ENCODE peak calls at places on chromosomes 1 and 21, in eight cellular contexts. U is heart left ventricle, J is HCT116, S is OCI-LY7, I is IMR-90, K is left ventricle myocardium inferior, F is keratinocyte, E is tibial nerve. N is an unnamed sample.

GRCh38 chr1:184160236-184160635 is 108.7 kb downstream of the TSEN15 start:
- DNase-seq in U (no peak), J (no peak), S (no peak), I (peak; percentile 90), K (no peak), F (peak; percentile 82), E (no peak), N (no peak)

GRCh38 chr1:3530931-3531818 is 76.7 kb downstream of the ARHGEF16 start:
- DNase-seq in U (peak; percentile 87), J (peak; percentile 61), S (peak; percentile 10), I (peak; percentile 19), K (peak; percentile 82), F (no peak), E (peak; percentile 54), N (peak; percentile 79)

GRCh38 chr1:2921970-2922686 is 99.1 kb upstream of the ACTRT2 start:
- DNase-seq in U (no peak), J (peak; percentile 4), S (peak; percentile 15), I (no peak), K (no peak), F (no peak), E (peak; percentile 10), N (no peak)

GRCh38 chr1:220702733-220703704 is 12.9 kb downstream of the C1orf115 start:
- DNase-seq in U (no peak), J (no peak), S (no peak), I (no peak), K (no peak), F (no peak), E (no peak), N (no peak)

GRCh38 chr1:152667625-152668024 is 4.4 kb downstream of the LCE2D start:
- DNase-seq in U (no peak), J (no peak), S (no peak), I (no peak), K (no peak), F (no peak), E (no peak), N (no peak)

GRCh38 chr1:58430355-58431335 is 115.9 kb downstream of the OMA1 start:
- DNase-seq in U (no peak), J (no peak), S (no peak), I (no peak), K (no peak), F (no peak), E (no peak), N (no peak)

GRCh38 chr21:45622416-45623097 is 21.0 kb upstream of the PCBP3 start:
- DNase-seq in U (no peak), J (no peak), S (no peak), I (no peak), K (no peak), F (no peak), E (no peak), N (no peak)

GRCh38 chr1:186983327-186983726 is 154.6 kb downstream of the PLA2G4A start:
- DNase-seq in U (no peak), J (no peak), S (no peak), I (peak; percentile 98), K (peak; percentile 20), F (no peak), E (no peak), N (no peak)

GRCh38 chr21:33682992-33683627 is 40.8 kb downstream of the ITSN1 start:
- DNase-seq in U (no peak), J (peak; percentile 90), S (no peak), I (peak; percentile 88), K (no peak), F (peak; percentile 96), E (no peak), N (no peak)

GRCh38 chr1:110125810-110126209 is 13.6 kb downstream of the UBL4B start:
- DNase-seq in U (no peak), J (no peak), S (no peak), I (no peak), K (no peak), F (no peak), E (no peak), N (no peak)

GRCh38 chr1:159817276-159818041 is 9.2 kb upstream of the SLAMF8 start:
- DNase-seq in U (no peak), J (no peak), S (no peak), I (no peak), K (no peak), F (no peak), E (no peak), N (no peak)

GRCh38 chr1:58290685-58291372 is 255.7 kb downstream of the OMA1 start:
- DNase-seq in U (no peak), J (no peak), S (no peak), I (peak; percentile 16), K (no peak), F (no peak), E (no peak), N (no peak)

GRCh38 chr1:190540366-190540765 is 62.7 kb upstream of the BRINP3 start:
- DNase-seq in U (no peak), J (no peak), S (no peak), I (no peak), K (no peak), F (no peak), E (no peak), N (no peak)

GRCh38 chr1:2132222-2133038 is 62.1 kb downstream of the FAAP20 start:
- DNase-seq in U (peak; percentile 65), J (no peak), S (no peak), I (peak; percentile 85), K (peak; percentile 30), F (no peak), E (peak; percentile 25), N (peak; percentile 71)

GRCh38 chr1:153549741-153550397 is 811 bp upstream of the S100A3 start:
- DNase-seq in U (no peak), J (no peak), S (no peak), I (no peak), K (no peak), F (no peak), E (no peak), N (no peak)

GRCh38 chr1:2416403-2416802 is 4.0 kb upstream of the PEX10 start:
- DNase-seq in U (peak; percentile 58), J (no peak), S (peak; percentile 47), I (no peak), K (no peak), F (no peak), E (no peak), N (no peak)

GRCh38 chr1:181872562-181872961 is 188.9 kb downstream of the ZNF648 start:
- DNase-seq in U (no peak), J (no peak), S (no peak), I (no peak), K (no peak), F (no peak), E (no peak), N (no peak)

GRCh38 chr1:218571515-218571914 is 226.4 kb downstream of the TGFB2 start:
- DNase-seq in U (no peak), J (no peak), S (no peak), I (no peak), K (no peak), F (no peak), E (no peak), N (no peak)
- TF ChIP-seq CTCF in U (no peak), J (no peak), S (no peak), I (no peak), K (no peak), F (no peak), E (no peak), N (no peak)

GRCh38 chr1:66300986-66301451 is 232.9 kb upstream of the SGIP1 start:
- DNase-seq in U (no peak), J (no peak), S (no peak), I (peak; percentile 59), K (no peak), F (no peak), E (peak; percentile 12), N (no peak)
- H3K4me3 ChIP-seq in U (no peak overlapping the region), J (peak overlapping the region; percentile 46), S (no peak overlapping the region), I (peak overlapping the region; percentile 22), K (peak overlapping the region; percentile 44), F (no peak overlapping the region), E (no peak overlapping the region), N (no peak overlapping the region)

GRCh38 chr21:39979321-39979720 is 112.1 kb downstream of the PCP4 start:
- DNase-seq in U (no peak), J (no peak), S (no peak), I (no peak), K (no peak), F (no peak), E (no peak), N (no peak)

GRCh38 chr21:39971961-39972360 is 104.7 kb downstream of the PCP4 start:
- DNase-seq in U (no peak), J (no peak), S (no peak), I (no peak), K (no peak), F (no peak), E (no peak), N (no peak)

GRCh38 chr21:39972976-39973375 is 105.7 kb downstream of the PCP4 start:
- DNase-seq in U (no peak), J (no peak), S (no peak), I (no peak), K (no peak), F (no peak), E (no peak), N (no peak)

GRCh38 chr21:39972471-39972870 is 105.2 kb downstream of the PCP4 start:
- DNase-seq in U (no peak), J (no peak), S (no peak), I (no peak), K (no peak), F (no peak), E (no peak), N (no peak)

GRCh38 chr21:39976805-39977204 is 109.6 kb downstream of the PCP4 start:
- DNase-seq in U (no peak), J (no peak), S (no peak), I (no peak), K (no peak), F (no peak), E (no peak), N (no peak)
- H3K9me3 ChIP-seq in U (no peaks in the 10 kb centered on the region), J (peaks cover 24% of the 10 kb centered on the region), S (no peaks in the 10 kb centered on the region), I (peaks cover 37% of the 10 kb centered on the region), K (no peaks in the 10 kb centered on the region), F (peaks cover 2% of the 10 kb centered on the region), E (no peaks in the 10 kb centered on the region), N (no peaks in the 10 kb centered on the region)

GRCh38 chr1:22317231-22317919 is 134.3 kb upstream of the ZBTB40 start:
- DNase-seq in U (no peak), J (peak; percentile 6), S (peak; percentile 23), I (no peak), K (no peak), F (no peak), E (no peak), N (no peak)
- TF ChIP-seq CTCF in U (peak; percentile 17), J (peak; percentile 73), S (peak; percentile 72), I (peak; percentile 38), K (peak; percentile 30), F (peak; percentile 51), E (no peak), N (peak; percentile 39)

DNA sequence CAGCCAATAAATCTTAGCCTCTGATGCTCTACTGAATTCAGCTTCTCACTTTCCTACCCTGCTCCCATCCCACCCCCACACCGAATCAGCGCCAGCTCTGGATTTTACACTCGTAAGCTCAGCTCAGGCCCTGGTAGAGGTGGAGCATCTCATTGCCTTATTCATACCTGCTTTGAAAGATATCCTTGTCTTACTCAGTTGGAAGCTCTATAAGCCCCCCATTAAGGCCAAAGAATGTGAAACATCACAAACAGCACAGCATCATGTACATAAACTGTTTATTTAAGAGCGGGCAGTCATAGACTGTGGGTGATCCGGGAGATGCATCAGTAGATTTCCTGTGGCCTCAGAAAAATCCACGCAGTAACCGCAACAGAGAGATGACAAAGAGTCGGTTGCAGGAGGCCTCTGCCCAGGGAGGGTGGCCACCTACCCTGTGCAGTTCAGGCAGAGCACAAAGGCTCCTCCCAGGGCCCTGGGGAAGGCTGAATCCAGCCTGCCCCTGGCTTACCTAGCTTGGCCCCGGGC is 36.4 kb upstream of the ETS2 start:
- DNase-seq in U (no peak), J (no peak), S (no peak), I (peak; percentile 94), K (no peak), F (no peak), E (no peak), N (no peak)
- H3K4me3 ChIP-seq in U (no peak overlapping the region), J (no peak overlapping the region), S (no peak overlapping the region), I (no peak overlapping the region), K (no peak overlapping the region), F (no peak overlapping the region), E (no peak overlapping the region), N (no peak overlapping the region)